ENCODE peak calls at places on chromosome 5, in five cellular contexts. D is fibroblast of pulmonary artery; E is G401; Q is activated CD4-positive, alpha-beta T cell treated with anti-CD3 and anti-CD28 coated beads, Interleukin-2, amount 50 U/mL, for 1 hour; V is brain microvascular endothelial cell. J is an unnamed sample.

GRCh38 chr5:131610198-131611063 is 24.6 kb downstream of the RAPGEF6 start:
- DNase-seq in D (peak; percentile 85), E (no peak), Q (no peak), V (peak; percentile 80), J (no peak)

GRCh38 chr5:59722875-59723274 is 170.7 kb downstream of the PDE4D start:
- DNase-seq in D (peak; percentile 46), E (no peak), Q (no peak), V (no peak), J (no peak)

GRCh38 chr5:159242153-159242552 is 20.9 kb upstream of the UBLCP1 start:
- DNase-seq in V (no peak), D (no peak), E (no peak), Q (no peak), J (no peak)

GRCh38 chr5:160297004-160297403 is 15.4 kb downstream of the CCNJL start:
- DNase-seq in V (no peak), E (no peak), D (no peak), Q (no peak), J (no peak)

GRCh38 chr5:66987949-66988838 is 208.4 kb downstream of the CD180 start:
- DNase-seq in E (peak; percentile 15), V (no peak), D (peak; percentile 54), Q (no peak), J (no peak)

GRCh38 chr5:56091664-56092063 is 96.9 kb upstream of the IL6ST start:
- DNase-seq in E (no peak), V (no peak), D (no peak), Q (no peak), J (no peak)

GRCh38 chr5:127885176-127885575 is 182.0 kb downstream of the CCDC192 start:
- DNase-seq in Q (no peak), V (no peak), D (no peak), E (no peak), J (no peak)

GRCh38 chr5:166083183-166083959 is 2208.1 kb upstream of the WWC1 start:
- DNase-seq in D (no peak), Q (no peak), V (no peak), E (no peak), J (no peak)

GRCh38 chr5:15993334-15993733 is 186.3 kb downstream of the MARCHF11 start:
- DNase-seq in E (no peak), V (no peak), Q (no peak), D (peak; percentile 46), J (no peak)

GRCh38 chr5:94613583-94613982 is 4.8 kb downstream of the KIAA0825 start:
- DNase-seq in V (peak; percentile 21), E (peak; percentile 62), D (peak; percentile 30), Q (no peak), J (peak; percentile 4)

GRCh38 chr5:139644646-139645494 is 3.3 kb upstream of the CXXC5 start:
- DNase-seq in V (no peak), Q (no peak), E (peak; percentile 49), D (no peak), J (no peak)

GRCh38 chr5:137265457-137265856 is 233.7 kb downstream of the SPOCK1 start:
- DNase-seq in Q (no peak), D (no peak), E (no peak), V (no peak), J (no peak)

GRCh38 chr5:55896663-55897062 is 45.5 kb downstream of the IL31RA start:
- DNase-seq in E (no peak), V (no peak), Q (no peak), D (peak; percentile 56), J (no peak)

GRCh38 chr5:120297621-120298020 is 166.5 kb upstream of the PRR16 start:
- DNase-seq in Q (no peak), E (no peak), V (no peak), D (peak; percentile 11), J (no peak)

GRCh38 chr5:176533894-176534611 is 3.1 kb downstream of the RNF44 start:
- DNase-seq in D (no peak), V (no peak), E (peak; percentile 49), Q (peak; percentile 49), J (peak; percentile 29)

GRCh38 chr5:179679014-179679674 is 1.7 kb downstream of the CBY3 start:
- DNase-seq in Q (peak; percentile 61), D (peak; percentile 66), E (peak; percentile 47), V (peak; percentile 57), J (peak; percentile 63)

GRCh38 chr5:77080905-77081304 is 6.2 kb downstream of the ZBED3 start:
- DNase-seq in V (no peak), E (no peak), Q (no peak), D (no peak), J (no peak)

GRCh38 chr5:142095035-142095434 is 13.5 kb upstream of the NDFIP1 start:
- DNase-seq in D (no peak), Q (peak; percentile 50), E (no peak), V (no peak), J (no peak)

GRCh38 chr5:35773936-35774335 is 82.8 kb upstream of the IL7R start:
- DNase-seq in V (no peak), D (no peak), E (no peak), Q (no peak), J (no peak)

GRCh38 chr5:84287964-84288363 is 96.7 kb downstream of the EDIL3 start:
- DNase-seq in Q (no peak), E (no peak), D (peak; percentile 86), V (peak; percentile 94), J (no peak)

GRCh38 chr5:29016067-29016466 is 1977.7 kb upstream of the CDH9 start:
- DNase-seq in E (no peak), V (no peak), Q (no peak), D (no peak), J (no peak)

GRCh38 chr5:79934681-79935080 is 56.4 kb downstream of the MTX3 start:
- DNase-seq in E (no peak), D (no peak), V (no peak), Q (no peak), J (no peak)

GRCh38 chr5:22372376-22372775 is 480.8 kb downstream of the CDH12 start:
- DNase-seq in V (no peak), D (peak; percentile 8), Q (no peak), E (no peak), J (peak; percentile 79)

GRCh38 chr5:125326114-125326513 is 579.7 kb upstream of the ZNF608 start:
- DNase-seq in D (peak; percentile 73), E (peak; percentile 76), V (peak; percentile 91), Q (no peak), J (peak; percentile 33)

GRCh38 chr5:103094737-103095136 is 25.2 kb downstream of the GIN1 start:
- DNase-seq in Q (no peak), E (no peak), D (no peak), V (no peak), J (no peak)

J was measured in NCI-H446 treated with DMSO at 0.1 percent for 48 hours.